ENCODE peak calls at places on chromosomes 5 and 9, in five cellular contexts. I, D, Q, C and P are unnamed samples.

GRCh38 chr9:98552306-98552705 is 156.4 kb downstream of the GABBR2 start:
- DNase-seq in Q (no peak), I (no peak), C (peak), D (peak), P (peak)

GRCh38 chr9:83062653-83063527 is at the start of gene RASEF:
- DNase-seq in I (peak), Q (peak), D (peak), C (peak), P (peak)

GRCh38 chr9:126709241-126709640 is 95.5 kb downstream of the LMX1B start:
- DNase-seq in Q (no peak), I (no peak), C (no peak), D (no peak), P (no peak)

GRCh38 chr5:96517294-96517693 is 84.2 kb upstream of the PCSK1 start:
- DNase-seq in C (no peak), I (no peak), Q (no peak), D (no peak), P (peak)

GRCh38 chr9:126629007-126629674 is 15.4 kb downstream of the LMX1B start:
- DNase-seq in I (no peak), Q (no peak), C (no peak), D (no peak), P (no peak)

GRCh38 chr5:90017236-90017635 is 392.3 kb downstream of the CETN3 start:
- DNase-seq in I (no peak), Q (no peak), C (no peak), D (peak), P (no peak)

GRCh38 chr5:109880907-109881685 is 191.4 kb downstream of the MAN2A1 start:
- DNase-seq in D (no peak), C (no peak), Q (no peak), I (no peak), P (peak)

GRCh38 chr5:109003928-109004327 is 256.2 kb downstream of the FER start:
- DNase-seq in I (no peak), D (no peak), Q (no peak), C (no peak), P (no peak)

GRCh38 chr9:77945798-77946197 is 85.8 kb downstream of the GNAQ start:
- DNase-seq in Q (no peak), D (no peak), I (no peak), C (peak), P (peak)

GRCh38 chr5:6483880-6484382 is 35.3 kb downstream of the UBE2QL1 start:
- DNase-seq in I (no peak), D (no peak), C (no peak), Q (no peak), P (no peak)

DNA sequence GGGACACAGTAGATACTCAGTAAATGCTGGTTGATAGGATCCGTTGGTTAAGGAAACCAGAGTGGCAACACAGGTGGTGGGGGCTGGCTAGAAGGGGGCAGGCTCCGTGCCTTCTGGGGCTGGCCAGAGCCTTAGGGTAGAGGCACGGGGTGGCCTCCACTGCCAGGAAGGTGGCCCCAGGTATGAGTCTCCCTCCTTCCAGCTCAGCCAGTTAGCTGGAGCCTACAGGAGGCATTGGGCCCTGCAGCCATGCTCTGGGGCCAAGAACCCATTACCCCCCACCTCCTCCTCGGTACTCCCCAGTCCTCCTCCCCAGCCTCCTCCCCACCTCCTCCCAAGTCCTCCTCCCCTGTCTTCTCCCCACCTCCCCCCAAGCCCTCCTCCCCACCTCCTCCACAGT is 27.7 kb downstream of the CXXC5 start:
- DNase-seq in Q (no peak), C (no peak), D (no peak), I (no peak), P (no peak)
- H2BK5ac ChIP-seq in Q (no peak), C (no peak), D (no peak), I (no peak), P (no peak)

DNA sequence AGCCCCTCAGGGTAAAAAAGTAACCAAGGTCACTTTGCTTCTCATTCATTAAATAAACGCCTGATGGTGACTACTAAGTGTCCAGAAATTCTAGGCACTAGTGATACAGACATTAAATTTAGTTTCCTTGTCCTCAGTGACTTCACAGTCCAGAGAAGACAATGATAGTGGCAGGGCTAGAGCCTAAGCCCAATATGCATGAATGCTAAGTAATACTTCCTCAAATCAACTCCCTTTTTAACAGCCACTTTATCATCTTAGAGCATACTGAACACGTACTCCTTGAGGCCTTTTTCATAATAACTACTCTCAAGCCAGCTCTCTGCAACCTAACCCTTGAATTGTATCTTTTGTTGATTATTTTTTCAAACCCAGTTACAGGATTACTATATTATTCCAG is 74.1 kb downstream of the STX17 start:
- DNase-seq in Q (no peak), D (no peak), C (no peak), I (no peak), P (no peak)
- H2BK12ac ChIP-seq in Q (no peak), D (no peak), C (no peak), I (no peak), P (no peak)

GRCh38 chr5:39491210-39491609 is 66.4 kb upstream of the DAB2 start:
- DNase-seq in C (no peak), I (no peak), Q (no peak), D (no peak), P (no peak)

GRCh38 chr5:39498247-39498952 is 73.6 kb upstream of the DAB2 start:
- DNase-seq in C (peak), Q (no peak), I (no peak), D (no peak), P (peak)

GRCh38 chr5:39494534-39494933 is 69.8 kb upstream of the DAB2 start:
- DNase-seq in D (no peak), C (no peak), Q (no peak), I (no peak), P (no peak)

GRCh38 chr5:39495294-39495693 is 70.5 kb upstream of the DAB2 start:
- DNase-seq in Q (no peak), C (no peak), D (no peak), I (no peak), P (no peak)

GRCh38 chr5:39494099-39494498 is 69.3 kb upstream of the DAB2 start:
- DNase-seq in C (no peak), Q (no peak), I (no peak), D (no peak), P (no peak)
- H2AFZ ChIP-seq in C (no peak), Q (peak), I (no peak), D (no peak), P (no peak)

DNA sequence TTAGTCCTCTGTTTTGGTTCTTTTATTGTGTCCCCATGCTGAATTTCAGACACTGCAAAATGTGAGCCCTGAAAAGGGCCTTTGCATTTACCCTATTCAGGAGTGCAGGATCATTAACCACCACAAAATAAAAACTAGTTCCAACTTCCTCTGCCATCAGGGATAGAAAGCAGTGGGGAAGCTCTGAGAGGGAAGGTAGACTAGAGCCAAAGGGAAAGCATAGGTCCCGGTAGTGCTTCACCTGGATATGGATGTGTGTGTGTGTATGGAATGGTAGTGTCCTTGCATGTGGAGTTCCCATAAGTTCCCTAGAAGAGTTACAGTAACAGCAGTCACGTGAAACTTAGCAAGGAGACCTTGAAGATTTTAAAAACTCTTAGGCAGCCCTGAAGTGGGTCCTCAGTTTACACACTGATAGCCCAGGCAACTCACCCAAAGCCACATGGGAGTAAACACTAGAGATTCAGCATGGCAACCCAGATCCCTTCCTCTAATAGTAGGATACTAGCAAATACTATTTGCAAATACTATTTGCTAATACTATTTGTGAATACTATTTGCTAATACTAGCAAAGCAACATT is 70.2 kb upstream of the IFNE start:
- DNase-seq in Q (no peak), I (no peak), D (no peak), C (no peak), P (no peak)
- H2BK5ac ChIP-seq in Q (no peak), I (no peak), D (no peak), C (no peak), P (no peak)

GRCh38 chr5:64759960-64760695 is 8.4 kb downstream of the SREK1IP1 start:
- DNase-seq in C (no peak), I (no peak), D (peak), Q (no peak), P (no peak)
- H2BK12ac ChIP-seq in C (no peak), I (no peak), D (no peak), Q (no peak), P (no peak)

GRCh38 chr5:168611163-168611562 is 32.0 kb upstream of the PANK3 start:
- DNase-seq in I (no peak), Q (no peak), D (no peak), C (peak), P (peak)
- H2AFZ ChIP-seq in I (no peak), Q (no peak), D (no peak), C (no peak), P (no peak)

GRCh38 chr5:133048993-133049725 is 2.7 kb upstream of the HSPA4 start:
- DNase-seq in Q (no peak), I (no peak), D (no peak), C (peak), P (no peak)
- H2BK5ac ChIP-seq in Q (peak), I (no peak), D (no peak), C (no peak), P (no peak)